ENCODE peak calls at places on chromosome 1, in five cellular contexts. One of them, this sample, is unnamed. For H3K4me1, the result is how much of the 10 kb centered on the place peaks cover.

GRCh38 chr1:6262570-6263420 is 1.9 kb upstream of the GPR153 start:
- DNase-seq in transverse colon: peak
- DNase-seq in Panc1: no peak
- DNase-seq in K562: no peak
- DNase-seq in stomach: no peak
- DNase-seq in this sample: no peak

GRCh38 chr1:19676438-19676922 is 11.8 kb downstream of the HTR6 start:
- DNase-seq in transverse colon: peak
- DNase-seq in Panc1: no peak
- DNase-seq in K562: peak
- DNase-seq in stomach: peak
- DNase-seq in this sample: no peak

GRCh38 chr1:193988885-193989284 is 802.5 kb upstream of the B3GALT2 start:
- DNase-seq in transverse colon: no peak
- DNase-seq in Panc1: no peak
- DNase-seq in K562: no peak
- DNase-seq in stomach: no peak
- DNase-seq in this sample: no peak

GRCh38 chr1:21451981-21452411 is 12.1 kb downstream of the NBPF3 start:
- DNase-seq in transverse colon: no peak
- DNase-seq in Panc1: no peak
- DNase-seq in K562: no peak
- DNase-seq in stomach: no peak
- DNase-seq in this sample: no peak

GRCh38 chr1:165686121-165686970 is 12.0 kb downstream of the ALDH9A1 start:
- DNase-seq in transverse colon: no peak
- DNase-seq in Panc1: no peak
- DNase-seq in K562: peak
- DNase-seq in stomach: no peak
- DNase-seq in this sample: no peak

GRCh38 chr1:6185151-6185550 is 5.0 kb upstream of the CHD5 start:
- DNase-seq in transverse colon: no peak
- DNase-seq in Panc1: no peak
- DNase-seq in K562: no peak
- DNase-seq in stomach: no peak
- DNase-seq in this sample: no peak

GRCh38 chr1:27382950-27383627 is at the start of gene CD164L2:
- DNase-seq in transverse colon: peak
- DNase-seq in Panc1: no peak
- DNase-seq in K562: peak
- DNase-seq in stomach: peak
- DNase-seq in this sample: no peak

GRCh38 chr1:224454337-224455055 is 19.9 kb upstream of the WDR26 start:
- DNase-seq in transverse colon: peak
- DNase-seq in Panc1: no peak
- DNase-seq in K562: no peak
- DNase-seq in stomach: no peak
- DNase-seq in this sample: no peak

GRCh38 chr1:22971161-22972062 is 1.3 kb downstream of the LACTBL1 start:
- DNase-seq in transverse colon: no peak
- DNase-seq in Panc1: no peak
- DNase-seq in K562: no peak
- DNase-seq in stomach: no peak
- DNase-seq in this sample: no peak

GRCh38 chr1:17545354-17545753 is 5.9 kb downstream of the ARHGEF10L start:
- DNase-seq in transverse colon: no peak
- DNase-seq in Panc1: no peak
- DNase-seq in K562: no peak
- DNase-seq in stomach: no peak
- DNase-seq in this sample: no peak

GRCh38 chr1:47399138-47399840 is 16.8 kb upstream of the FOXE3 start:
- DNase-seq in transverse colon: no peak
- DNase-seq in Panc1: no peak
- DNase-seq in K562: no peak
- DNase-seq in stomach: no peak
- DNase-seq in this sample: no peak

GRCh38 chr1:185016880-185017279 is 28.5 kb upstream of the RNF2 start:
- DNase-seq in transverse colon: no peak
- DNase-seq in Panc1: no peak
- DNase-seq in K562: no peak
- DNase-seq in stomach: no peak
- DNase-seq in this sample: no peak

GRCh38 chr1:234983554-234983911 is 145.1 kb downstream of the TOMM20 start:
- DNase-seq in transverse colon: no peak
- DNase-seq in Panc1: no peak
- DNase-seq in K562: no peak
- DNase-seq in stomach: no peak
- DNase-seq in this sample: no peak

GRCh38 chr1:3186526-3186921 is 117.5 kb downstream of the PRDM16 start:
- DNase-seq in transverse colon: peak
- DNase-seq in Panc1: no peak
- DNase-seq in K562: peak
- DNase-seq in stomach: peak
- DNase-seq in this sample: peak

GRCh38 chr1:184988506-184988905 is 14.2 kb upstream of the NIBAN1 start:
- DNase-seq in transverse colon: no peak
- DNase-seq in Panc1: no peak
- DNase-seq in K562: no peak
- DNase-seq in stomach: no peak
- DNase-seq in this sample: no peak

GRCh38 chr1:224852901-224853568 is 76.4 kb upstream of the DNAH14 start:
- DNase-seq in transverse colon: no peak
- DNase-seq in Panc1: peak
- DNase-seq in K562: peak
- DNase-seq in stomach: no peak
- DNase-seq in this sample: no peak

GRCh38 chr1:29633784-29634183 is 397.5 kb downstream of the PTPRU start:
- DNase-seq in transverse colon: no peak
- DNase-seq in Panc1: no peak
- DNase-seq in K562: peak
- DNase-seq in stomach: no peak
- DNase-seq in this sample: no peak

DNA sequence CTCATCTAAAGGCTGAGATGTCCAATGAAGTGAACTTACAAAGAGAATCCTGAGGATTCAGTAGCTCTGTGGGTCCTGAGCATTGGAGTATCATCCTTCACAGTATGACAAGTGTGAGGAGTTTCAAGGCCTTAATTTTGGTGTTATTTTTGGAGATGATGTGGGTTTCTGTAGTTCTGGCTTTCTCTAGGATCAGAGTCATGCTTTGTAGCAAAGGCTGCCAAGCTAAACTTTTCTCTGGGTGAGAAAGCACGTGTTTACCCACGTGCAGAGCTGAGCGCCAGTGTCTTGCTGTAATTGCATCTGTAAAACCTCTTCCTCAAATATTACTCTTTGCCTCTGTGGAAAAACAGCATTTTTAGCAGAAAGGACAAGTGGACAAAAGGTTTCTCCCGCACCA is 387.8 kb upstream of the LYPLAL1 start:
- DNase-seq in transverse colon: no peak
- DNase-seq in Panc1: no peak
- DNase-seq in K562: no peak
- DNase-seq in stomach: no peak
- DNase-seq in this sample: no peak
- TF ChIP-seq POLR2AphosphoS5 in transverse colon: no peak
- TF ChIP-seq POLR2AphosphoS5 in Panc1: no peak
- TF ChIP-seq POLR2AphosphoS5 in K562: no peak
- TF ChIP-seq POLR2AphosphoS5 in stomach: no peak
- TF ChIP-seq POLR2AphosphoS5 in this sample: no peak

DNA sequence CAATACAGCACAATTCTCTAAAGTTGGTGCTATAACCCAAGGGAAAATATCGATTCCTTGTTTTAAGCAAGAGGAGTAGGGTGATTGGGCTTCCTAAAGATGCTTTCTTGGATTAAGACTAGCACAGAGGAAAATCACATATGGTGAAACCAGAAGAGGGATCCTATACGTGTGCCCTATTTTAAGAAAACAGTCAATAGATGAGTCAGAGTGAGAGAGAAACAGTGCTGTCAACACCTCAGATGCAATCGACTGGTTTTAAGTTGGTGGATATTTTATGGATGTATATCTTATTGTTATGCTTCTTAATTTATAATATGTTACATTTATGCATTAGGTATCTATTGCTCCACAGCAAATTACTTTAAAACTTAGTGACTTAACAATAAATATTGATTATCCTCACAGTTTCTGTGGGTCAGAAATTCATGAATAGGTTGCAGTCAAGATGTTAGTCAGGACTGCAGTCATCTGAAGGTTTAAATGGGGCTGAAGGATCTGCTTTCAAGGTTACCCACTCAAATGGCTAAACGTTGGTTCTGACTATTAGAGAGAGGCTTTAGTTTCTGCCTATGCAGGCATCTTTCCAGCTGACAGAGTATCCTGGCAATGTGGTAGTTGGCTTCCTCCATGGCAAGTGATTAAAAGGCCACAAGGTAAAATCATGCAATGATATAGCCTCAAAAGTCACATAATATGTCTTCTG is 61.6 kb upstream of the DEPDC1 start:
- DNase-seq in transverse colon: no peak
- DNase-seq in Panc1: no peak
- DNase-seq in K562: no peak
- DNase-seq in stomach: no peak
- DNase-seq in this sample: no peak
- H3K4me1 ChIP-seq in transverse colon: under half
- H3K4me1 ChIP-seq in Panc1: under half
- H3K4me1 ChIP-seq in K562: under half
- H3K4me1 ChIP-seq in stomach: under half
- H3K4me1 ChIP-seq in this sample: under half

DNA sequence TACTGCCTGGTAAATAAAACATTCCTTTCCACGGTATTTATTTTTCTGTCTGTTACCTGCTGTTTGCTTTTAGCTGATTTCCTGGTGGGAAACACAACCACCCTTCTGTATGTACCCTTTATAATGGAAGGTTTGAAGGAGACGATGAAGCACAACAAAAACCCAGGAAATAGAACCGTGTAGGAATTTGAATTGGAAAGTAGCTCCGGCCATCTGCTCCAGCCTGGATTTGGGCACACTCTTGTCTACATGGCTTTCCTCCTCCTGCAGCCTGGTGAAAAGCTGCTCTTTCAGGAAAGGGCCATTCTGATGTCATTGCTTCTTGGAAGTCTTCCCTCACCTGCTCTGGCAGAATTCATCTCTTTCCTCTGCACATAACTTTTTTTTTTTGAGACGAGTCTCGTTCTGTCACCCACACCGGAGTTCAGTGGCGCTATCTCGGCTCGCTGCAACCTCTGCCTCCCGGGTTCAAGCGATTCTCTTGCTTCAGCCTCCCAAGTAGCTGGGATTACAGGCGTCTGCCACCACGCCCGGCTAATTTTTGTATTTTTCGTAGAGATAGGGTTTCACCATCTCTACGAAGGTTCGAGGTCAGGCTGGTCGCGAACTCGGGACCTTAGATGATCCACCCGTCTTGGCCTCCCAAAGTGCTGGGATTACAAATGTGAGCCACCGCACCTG is 2.7 kb downstream of the AK4 start:
- DNase-seq in transverse colon: no peak
- DNase-seq in Panc1: no peak
- DNase-seq in K562: no peak
- DNase-seq in stomach: no peak
- DNase-seq in this sample: no peak
- H3K4me3 ChIP-seq in transverse colon: no peak
- H3K4me3 ChIP-seq in Panc1: no peak
- H3K4me3 ChIP-seq in K562: no peak
- H3K4me3 ChIP-seq in stomach: no peak
- H3K4me3 ChIP-seq in this sample: no peak

DNA sequence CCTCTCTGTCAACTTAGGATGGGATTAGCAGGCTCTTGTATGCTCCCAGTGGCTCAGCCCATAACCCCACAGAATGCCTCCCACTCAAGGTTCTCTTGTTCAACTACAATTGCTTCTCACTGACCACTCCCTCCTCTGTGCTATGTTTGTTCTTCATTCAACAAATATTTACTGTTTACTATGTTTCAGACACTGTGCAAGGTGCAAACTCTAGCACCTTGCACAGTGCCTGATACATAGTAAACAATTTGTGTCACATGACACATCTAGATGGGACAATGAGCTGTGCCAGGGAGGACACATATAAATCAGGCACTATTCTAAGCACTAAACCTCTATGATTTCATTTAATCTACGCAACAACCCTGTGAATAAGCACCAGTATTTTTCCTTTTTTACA is 15.4 kb downstream of the ATP1A2 start:
- DNase-seq in transverse colon: no peak
- DNase-seq in Panc1: no peak
- DNase-seq in K562: no peak
- DNase-seq in stomach: no peak
- DNase-seq in this sample: no peak
- TF ChIP-seq POLR2AphosphoS5 in transverse colon: no peak
- TF ChIP-seq POLR2AphosphoS5 in Panc1: no peak
- TF ChIP-seq POLR2AphosphoS5 in K562: no peak
- TF ChIP-seq POLR2AphosphoS5 in stomach: no peak
- TF ChIP-seq POLR2AphosphoS5 in this sample: no peak

GRCh38 chr1:35560256-35561225 is 2.9 kb downstream of the NCDN start:
- DNase-seq in transverse colon: peak
- DNase-seq in Panc1: no peak
- DNase-seq in K562: no peak
- DNase-seq in stomach: peak
- DNase-seq in this sample: peak
- H3K4me1 ChIP-seq in transverse colon: under half
- H3K4me1 ChIP-seq in Panc1: under half
- H3K4me1 ChIP-seq in K562: under half
- H3K4me1 ChIP-seq in stomach: under half
- H3K4me1 ChIP-seq in this sample: under half

GRCh38 chr1:118507391-118507790 is 322.4 kb upstream of the SPAG17 start:
- DNase-seq in transverse colon: no peak
- DNase-seq in Panc1: no peak
- DNase-seq in K562: no peak
- DNase-seq in stomach: no peak
- DNase-seq in this sample: no peak
- H3K4me3 ChIP-seq in transverse colon: no peak
- H3K4me3 ChIP-seq in Panc1: no peak
- H3K4me3 ChIP-seq in K562: no peak
- H3K4me3 ChIP-seq in stomach: no peak
- H3K4me3 ChIP-seq in this sample: no peak

This sample was measured in breast epithelium.